ENCODE peak calls at places on chromosome 17, in four cellular contexts. One of them, this sample, is unnamed.

GRCh38 chr17:81426676-81427445 is 31.6 kb downstream of the BAHCC1 start:
- DNase-seq in type B pancreatic cell: no peak
- DNase-seq in GM20000: no peak
- DNase-seq in AG09309: no peak
- DNase-seq in this sample: no peak

GRCh38 chr17:73639926-73640325 is 4.3 kb downstream of the SDK2 start:
- DNase-seq in GM20000: no peak
- DNase-seq in type B pancreatic cell: no peak
- DNase-seq in AG09309: no peak
- DNase-seq in this sample: no peak

GRCh38 chr17:39759204-39759603 is 21.5 kb downstream of the GRB7 start:
- DNase-seq in AG09309: no peak
- DNase-seq in GM20000: no peak
- DNase-seq in type B pancreatic cell: no peak
- DNase-seq in this sample: no peak

GRCh38 chr17:419073-419735 is 66.6 kb upstream of the RPH3AL start:
- DNase-seq in GM20000: no peak
- DNase-seq in type B pancreatic cell: no peak
- DNase-seq in AG09309: no peak
- DNase-seq in this sample: no peak

GRCh38 chr17:12627177-12627629 is 38.5 kb upstream of the MYOCD start:
- DNase-seq in type B pancreatic cell: no peak
- DNase-seq in GM20000: no peak
- DNase-seq in AG09309: peak; percentile 88
- DNase-seq in this sample: no peak

GRCh38 chr17:2709173-2709661 is 2.3 kb downstream of the CLUH start:
- DNase-seq in type B pancreatic cell: no peak
- DNase-seq in AG09309: no peak
- DNase-seq in GM20000: peak; percentile 80
- DNase-seq in this sample: peak; percentile 65

GRCh38 chr17:15260376-15261062 is 4.6 kb downstream of the PMP22 start:
- DNase-seq in GM20000: peak; percentile 80
- DNase-seq in type B pancreatic cell: peak; percentile 91
- DNase-seq in AG09309: peak; percentile 70
- DNase-seq in this sample: peak; percentile 71

GRCh38 chr17:17191346-17191792 is 14.8 kb downstream of the PLD6 start:
- DNase-seq in type B pancreatic cell: no peak
- DNase-seq in AG09309: peak; percentile 55
- DNase-seq in GM20000: no peak
- DNase-seq in this sample: no peak

GRCh38 chr17:74340470-74341023 is 14.5 kb downstream of the KIF19 start:
- DNase-seq in GM20000: no peak
- DNase-seq in type B pancreatic cell: no peak
- DNase-seq in AG09309: no peak
- DNase-seq in this sample: no peak

GRCh38 chr17:29151567-29151966 is 28.6 kb downstream of the MYO18A start:
- DNase-seq in AG09309: no peak
- DNase-seq in type B pancreatic cell: no peak
- DNase-seq in GM20000: no peak
- DNase-seq in this sample: no peak

GRCh38 chr17:73750975-73751374 is 106.7 kb upstream of the SDK2 start:
- DNase-seq in type B pancreatic cell: no peak
- DNase-seq in AG09309: no peak
- DNase-seq in GM20000: no peak
- DNase-seq in this sample: no peak

GRCh38 chr17:50423553-50424159 is 2.4 kb upstream of the ACSF2 start:
- DNase-seq in type B pancreatic cell: no peak
- DNase-seq in GM20000: no peak
- DNase-seq in AG09309: peak; percentile 61
- DNase-seq in this sample: no peak

GRCh38 chr17:9575381-9576072 is at the start of gene STX8:
- DNase-seq in GM20000: peak; percentile 80
- DNase-seq in type B pancreatic cell: peak; percentile 94
- DNase-seq in AG09309: peak; percentile 43
- DNase-seq in this sample: peak; percentile 88

GRCh38 chr17:63481488-63481870 is 4.6 kb downstream of the ACE start:
- DNase-seq in type B pancreatic cell: no peak
- DNase-seq in AG09309: no peak
- DNase-seq in GM20000: no peak
- DNase-seq in this sample: no peak

DNA sequence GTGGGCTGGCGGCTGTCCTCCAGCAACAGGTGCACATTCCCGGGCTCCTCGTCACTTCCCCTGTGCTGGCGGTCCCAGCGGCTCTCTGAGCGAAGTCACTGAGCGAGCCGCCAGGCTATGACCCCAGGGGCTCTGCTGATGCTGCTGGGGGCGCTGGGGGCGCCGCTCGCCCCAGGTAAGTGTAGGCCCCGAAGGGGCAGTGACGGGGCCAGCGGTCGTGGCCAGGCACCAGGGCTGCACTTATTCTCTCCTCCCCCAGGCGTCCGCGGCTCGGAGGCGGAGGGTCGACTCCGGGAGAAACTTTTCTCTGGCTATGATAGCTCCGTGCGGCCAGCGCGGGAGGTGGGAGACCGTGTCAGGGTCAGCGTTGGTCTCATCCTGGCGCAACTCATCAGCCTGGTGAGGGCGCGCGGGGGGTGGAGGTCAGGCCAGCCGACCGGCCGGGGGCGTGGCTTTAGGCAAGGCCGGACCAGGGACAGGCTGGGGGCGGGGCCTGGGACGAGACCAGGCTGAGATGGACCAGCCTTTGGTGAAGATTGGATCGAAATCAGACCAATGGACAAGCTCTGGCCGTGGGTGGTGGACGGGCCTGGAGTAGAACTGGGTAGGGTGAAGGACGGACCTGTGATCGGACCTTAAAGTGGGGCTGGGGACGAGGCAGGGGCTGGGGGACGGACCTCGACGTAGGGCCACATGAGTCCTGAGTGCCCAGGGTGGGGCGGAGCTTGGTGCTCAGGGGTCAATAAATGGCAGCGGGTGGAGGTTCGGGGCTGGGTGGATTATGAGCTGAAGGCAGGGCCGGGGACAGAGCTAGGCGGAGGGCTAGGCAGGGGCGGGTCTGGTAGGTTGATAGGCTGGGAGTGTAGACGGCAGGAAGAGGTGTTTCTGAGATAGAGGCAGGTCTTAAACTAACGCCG is at the start of gene CHRNB1:
- DNase-seq in GM20000: peak; percentile 76
- DNase-seq in type B pancreatic cell: no peak
- DNase-seq in AG09309: no peak
- DNase-seq in this sample: peak; percentile 71
- TF ChIP-seq CTCF in GM20000: peak; percentile 9
- TF ChIP-seq CTCF in type B pancreatic cell: peak; percentile 49
- TF ChIP-seq CTCF in AG09309: no peak
- TF ChIP-seq CTCF in this sample: no peak

DNA sequence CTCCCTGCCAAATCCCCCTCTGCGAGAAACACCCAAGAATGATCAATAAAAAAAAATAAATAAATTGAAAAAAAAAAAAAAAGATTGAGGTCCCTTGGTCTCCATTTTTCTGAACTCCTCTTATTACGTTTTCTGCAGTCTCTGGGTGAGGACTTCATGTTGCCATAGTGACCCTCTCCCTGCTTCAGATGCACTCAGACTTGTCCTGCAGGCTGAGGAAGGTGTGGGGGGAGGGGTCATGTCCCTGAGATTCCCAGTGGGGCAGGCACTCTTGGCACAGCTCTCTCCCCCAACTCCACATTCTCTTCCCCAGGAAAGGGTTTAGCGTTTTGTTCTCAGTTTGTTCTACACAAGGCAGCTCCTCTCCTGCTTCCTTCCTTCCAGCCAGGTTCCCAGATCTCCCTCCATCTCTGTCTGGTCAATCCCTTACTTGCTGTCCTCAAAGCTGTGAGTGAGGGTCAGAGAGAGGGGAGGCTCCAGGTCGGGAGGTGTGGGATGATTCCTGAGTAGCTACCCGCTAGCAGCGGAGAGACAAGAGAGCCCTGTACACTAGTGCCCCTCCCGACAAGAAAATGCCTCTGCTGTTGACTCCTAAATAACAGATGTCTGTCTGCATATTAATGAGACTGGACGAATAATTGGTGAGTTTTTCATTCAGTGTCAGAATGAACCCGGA is 9.1 kb downstream of the RND2 start:
- DNase-seq in type B pancreatic cell: no peak
- DNase-seq in AG09309: no peak
- DNase-seq in GM20000: no peak
- DNase-seq in this sample: no peak
- TF ChIP-seq CTCF in type B pancreatic cell: no peak
- TF ChIP-seq CTCF in AG09309: no peak
- TF ChIP-seq CTCF in GM20000: no peak
- TF ChIP-seq CTCF in this sample: no peak

GRCh38 chr17:76709077-76709950 is 1.5 kb downstream of the MXRA7 start:
- DNase-seq in GM20000: no peak
- DNase-seq in AG09309: peak; percentile 96
- DNase-seq in type B pancreatic cell: no peak
- DNase-seq in this sample: no peak

GRCh38 chr17:76710863-76711611 is at the start of gene MXRA7:
- DNase-seq in type B pancreatic cell: no peak
- DNase-seq in GM20000: peak; percentile 87
- DNase-seq in AG09309: no peak
- DNase-seq in this sample: peak; percentile 77

GRCh38 chr17:76706817-76707216 is 3.9 kb downstream of the MXRA7 start:
- DNase-seq in GM20000: no peak
- DNase-seq in AG09309: no peak
- DNase-seq in type B pancreatic cell: no peak
- DNase-seq in this sample: no peak

GRCh38 chr17:76704799-76705198 is 6.0 kb downstream of the MXRA7 start:
- DNase-seq in AG09309: no peak
- DNase-seq in type B pancreatic cell: no peak
- DNase-seq in GM20000: no peak
- DNase-seq in this sample: no peak

DNA sequence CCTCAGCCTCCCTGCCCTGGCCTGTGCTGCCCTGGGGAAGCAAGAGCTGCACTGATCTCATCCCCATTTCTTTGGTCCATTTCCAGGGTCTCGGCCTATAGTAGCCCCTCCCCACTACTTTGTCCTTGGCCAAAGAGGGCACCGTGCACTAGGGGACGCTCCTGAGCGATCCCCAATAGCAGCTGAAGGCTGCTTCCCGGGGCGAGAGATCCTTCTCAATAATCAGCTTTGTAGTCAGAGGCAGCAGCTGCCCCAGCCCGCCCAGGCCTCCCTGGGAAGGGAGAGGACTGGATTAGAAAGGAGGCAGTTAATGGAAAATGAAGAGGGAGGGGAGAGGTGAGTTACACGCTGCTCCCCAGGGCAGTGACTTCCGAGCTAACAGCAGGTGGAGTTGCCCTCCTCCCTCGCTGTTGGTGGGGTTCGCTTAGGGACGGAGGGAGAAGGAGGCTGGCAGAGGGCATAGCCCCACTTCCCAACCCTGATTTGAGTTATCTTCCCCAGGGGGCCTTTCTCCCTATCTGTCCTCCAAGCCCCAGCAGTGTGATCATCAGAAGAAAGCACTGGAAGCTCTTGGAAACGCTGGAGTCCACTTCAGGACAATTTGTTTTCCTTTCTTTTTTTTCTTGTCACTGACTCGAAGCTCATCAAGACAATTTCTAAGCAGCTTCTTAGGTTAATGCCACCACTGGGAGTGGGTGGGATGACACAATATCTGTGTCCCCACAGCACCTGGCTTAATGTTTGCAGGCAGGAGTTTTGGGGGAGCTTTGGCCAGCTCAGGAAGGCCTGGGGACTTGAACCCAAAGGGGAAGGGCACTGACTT is 2.6 kb downstream of the MXRA7 start:
- DNase-seq in AG09309: no peak
- DNase-seq in GM20000: no peak
- DNase-seq in type B pancreatic cell: no peak
- DNase-seq in this sample: no peak
- TF ChIP-seq CTCF in AG09309: peak; percentile 11
- TF ChIP-seq CTCF in GM20000: no peak
- TF ChIP-seq CTCF in type B pancreatic cell: peak; percentile 69
- TF ChIP-seq CTCF in this sample: no peak

GRCh38 chr17:4008082-4008435 is 43.8 kb upstream of the ATP2A3 start:
- DNase-seq in AG09309: no peak
- DNase-seq in type B pancreatic cell: no peak
- DNase-seq in GM20000: no peak
- DNase-seq in this sample: no peak
- TF ChIP-seq CTCF in AG09309: no peak
- TF ChIP-seq CTCF in type B pancreatic cell: peak; percentile 13
- TF ChIP-seq CTCF in GM20000: no peak
- TF ChIP-seq CTCF in this sample: no peak

GRCh38 chr17:47830396-47830907 is 889 bp downstream of the MRPL10 start:
- DNase-seq in GM20000: no peak
- DNase-seq in AG09309: no peak
- DNase-seq in type B pancreatic cell: no peak
- DNase-seq in this sample: no peak
- TF ChIP-seq CTCF in GM20000: no peak
- TF ChIP-seq CTCF in AG09309: no peak
- TF ChIP-seq CTCF in type B pancreatic cell: no peak
- TF ChIP-seq CTCF in this sample: no peak

GRCh38 chr17:79427621-79428539 is 183.0 kb downstream of the RBFOX3 start:
- DNase-seq in AG09309: no peak
- DNase-seq in type B pancreatic cell: no peak
- DNase-seq in GM20000: no peak
- DNase-seq in this sample: no peak
- TF ChIP-seq CTCF in AG09309: no peak
- TF ChIP-seq CTCF in type B pancreatic cell: no peak
- TF ChIP-seq CTCF in GM20000: no peak
- TF ChIP-seq CTCF in this sample: no peak

GRCh38 chr17:61393550-61393903 is 6.1 kb upstream of the TBX2 start:
- DNase-seq in GM20000: no peak
- DNase-seq in AG09309: no peak
- DNase-seq in type B pancreatic cell: no peak
- DNase-seq in this sample: no peak
- TF ChIP-seq CTCF in GM20000: no peak
- TF ChIP-seq CTCF in AG09309: peak; percentile 31
- TF ChIP-seq CTCF in type B pancreatic cell: peak; percentile 32
- TF ChIP-seq CTCF in this sample: peak; percentile 9

GRCh38 chr17:6908807-6909206 is 77.3 kb upstream of the TEKT1 start:
- DNase-seq in AG09309: no peak
- DNase-seq in type B pancreatic cell: no peak
- DNase-seq in GM20000: no peak
- DNase-seq in this sample: no peak

GRCh38 chr17:6913608-6914443 is 82.0 kb upstream of the ALOX12 start:
- DNase-seq in AG09309: no peak
- DNase-seq in type B pancreatic cell: no peak
- DNase-seq in GM20000: peak; percentile 76
- DNase-seq in this sample: peak; percentile 69

GRCh38 chr17:6912110-6913051 is 80.9 kb upstream of the TEKT1 start:
- DNase-seq in GM20000: no peak
- DNase-seq in type B pancreatic cell: no peak
- DNase-seq in AG09309: no peak
- DNase-seq in this sample: no peak

GRCh38 chr17:6914711-6915110 is 81.1 kb upstream of the ALOX12 start:
- DNase-seq in AG09309: no peak
- DNase-seq in type B pancreatic cell: no peak
- DNase-seq in GM20000: no peak
- DNase-seq in this sample: no peak

GRCh38 chr17:6910987-6911603 is 79.6 kb upstream of the TEKT1 start:
- DNase-seq in AG09309: no peak
- DNase-seq in type B pancreatic cell: no peak
- DNase-seq in GM20000: peak; percentile 52
- DNase-seq in this sample: peak; percentile 41
- TF ChIP-seq CTCF in AG09309: peak; percentile 59
- TF ChIP-seq CTCF in type B pancreatic cell: peak; percentile 88
- TF ChIP-seq CTCF in GM20000: peak; percentile 21
- TF ChIP-seq CTCF in this sample: peak; percentile 52